ENCODE peak calls at places on chromosomes 2 and 18, in five cellular contexts. O is A549; J is B cell; N is ovary; L is stimulated activated CD4-positive, alpha-beta T cell treated with anti-CD3 and anti-CD28 coated beads, Interleukin-4, amount 100 ng/mL, for 1 hour. G is an unnamed sample.
A peak's percentile ranks its signal among the peaks of the same experiment; 100 is the strongest.

GRCh38 chr2:227661019-227661726 is 5.4 kb upstream of the SCYGR5 start:
- DNase-seq in J (no peak), N (no peak), L (no peak), O (no peak), G (no peak)

GRCh38 chr2:55010149-55010591 is 40.1 kb downstream of the RTN4 start:
- DNase-seq in L (peak; percentile 16), J (peak; percentile 71), O (peak; percentile 67), N (no peak), G (no peak)

GRCh38 chr18:45068563-45069191 is 388.0 kb downstream of the SETBP1 start:
- DNase-seq in O (no peak), N (no peak), L (no peak), J (no peak), G (no peak)

GRCh38 chr18:78735131-78736014 is 244.2 kb upstream of the SALL3 start:
- DNase-seq in O (no peak), J (no peak), N (no peak), L (no peak), G (peak; percentile 76)

GRCh38 chr2:54103454-54104314 is 11.7 kb upstream of the ACYP2 start:
- DNase-seq in L (peak; percentile 7), J (peak; percentile 75), N (no peak), O (peak; percentile 83), G (no peak)

GRCh38 chr18:37649930-37650329 is 84.3 kb upstream of the CELF4 start:
- DNase-seq in O (no peak), J (no peak), N (no peak), L (no peak), G (no peak)

GRCh38 chr2:164073053-164073757 is 337.4 kb upstream of the FIGN start:
- DNase-seq in N (no peak), O (no peak), J (no peak), L (no peak), G (no peak)

GRCh38 chr2:55112229-55113016 is 62.2 kb upstream of the RTN4 start:
- DNase-seq in L (no peak), O (no peak), J (no peak), N (peak; percentile 88), G (peak; percentile 96)

GRCh38 chr18:71729611-71730010 is 814.5 kb downstream of the CBLN2 start:
- DNase-seq in L (no peak), J (no peak), O (no peak), N (no peak), G (no peak)

GRCh38 chr2:237305579-237305978 is 108.4 kb downstream of the COL6A3 start:
- DNase-seq in N (no peak), L (no peak), O (no peak), J (no peak), G (no peak)

GRCh38 chr2:232875256-232876070 is 5.4 kb downstream of the SNORC start:
- DNase-seq in N (no peak), L (no peak), J (peak; percentile 31), O (peak; percentile 33), G (no peak)

GRCh38 chr2:148853458-148853857 is 21.6 kb upstream of the KIF5C start:
- DNase-seq in N (no peak), L (no peak), J (no peak), O (no peak), G (no peak)

GRCh38 chr2:165573534-165574461 is 104.3 kb downstream of the CSRNP3 start:
- DNase-seq in J (no peak), L (no peak), N (peak; percentile 71), O (peak; percentile 29), G (no peak)

GRCh38 chr2:190352668-190353536 is 9.5 kb downstream of the INPP1 start:
- DNase-seq in J (no peak), L (no peak), O (no peak), N (no peak), G (no peak)

GRCh38 chr18:13610517-13610916 is 115.8 kb downstream of the FAM210A start:
- DNase-seq in J (no peak), O (no peak), L (no peak), N (no peak), G (peak; percentile 80)

GRCh38 chr18:43405097-43405496 is 127.8 kb upstream of the SYT4 start:
- DNase-seq in O (no peak), J (no peak), L (no peak), N (no peak), G (no peak)

GRCh38 chr2:8103085-8103708 is 578.7 kb upstream of the ID2 start:
- DNase-seq in J (no peak), N (no peak), O (peak; percentile 60), L (no peak), G (no peak)

GRCh38 chr2:53442783-53443182 is 324.8 kb upstream of the CHAC2 start:
- DNase-seq in N (no peak), O (peak; percentile 20), L (no peak), J (no peak), G (no peak)

GRCh38 chr2:240884221-240884620 is 11.7 kb downstream of the MAB21L4 start:
- DNase-seq in J (no peak), L (no peak), N (no peak), O (no peak), G (peak; percentile 61)

GRCh38 chr2:177604291-177605065 is 211.9 kb downstream of the AGPS start:
- DNase-seq in L (no peak), N (peak; percentile 25), O (peak; percentile 51), J (peak; percentile 16), G (no peak)

GRCh38 chr2:6960659-6961058 is 43.4 kb downstream of the RNF144A start:
- DNase-seq in L (no peak), N (peak; percentile 35), O (no peak), J (no peak), G (no peak)

GRCh38 chr2:117661619-117662018 is 152.9 kb upstream of the DDX18 start:
- DNase-seq in O (no peak), J (no peak), L (no peak), N (no peak), G (no peak)

GRCh38 chr2:101307503-101307902 is 998 bp downstream of the RNF149 start:
- DNase-seq in J (no peak), O (no peak), N (no peak), L (peak; percentile 13), G (no peak)